ENCODE peak calls at places on chromosome 16, in five cellular contexts. One of them, this sample, is unnamed.

GRCh38 chr16:26598061-26598460 is 468.7 kb upstream of the C16orf82 start:
- DNase-seq in stimulated activated CD4-positive, alpha-beta T cell treated with anti-CD3 and anti-CD28 coated beads, TNF-alpha, amount 100 ng/mL, for 48 hours: peak
- DNase-seq in NCI-H510A: no peak
- DNase-seq in substantia nigra: no peak
- DNase-seq in mucosa of gallbladder: no peak
- DNase-seq in this sample: no peak

GRCh38 chr16:76461836-76462235 is 184.6 kb downstream of the CNTNAP4 start:
- DNase-seq in mucosa of gallbladder: no peak
- DNase-seq in stimulated activated CD4-positive, alpha-beta T cell treated with anti-CD3 and anti-CD28 coated beads, TNF-alpha, amount 100 ng/mL, for 48 hours: no peak
- DNase-seq in NCI-H510A: no peak
- DNase-seq in substantia nigra: no peak
- DNase-seq in this sample: no peak

GRCh38 chr16:54707813-54708212 is 222.9 kb upstream of the IRX5 start:
- DNase-seq in substantia nigra: no peak
- DNase-seq in mucosa of gallbladder: no peak
- DNase-seq in stimulated activated CD4-positive, alpha-beta T cell treated with anti-CD3 and anti-CD28 coated beads, TNF-alpha, amount 100 ng/mL, for 48 hours: no peak
- DNase-seq in NCI-H510A: no peak
- DNase-seq in this sample: no peak

GRCh38 chr16:9526791-9527190 is 435.3 kb downstream of the HAPSTR1 start:
- DNase-seq in mucosa of gallbladder: no peak
- DNase-seq in stimulated activated CD4-positive, alpha-beta T cell treated with anti-CD3 and anti-CD28 coated beads, TNF-alpha, amount 100 ng/mL, for 48 hours: no peak
- DNase-seq in substantia nigra: no peak
- DNase-seq in NCI-H510A: no peak
- DNase-seq in this sample: no peak

GRCh38 chr16:25493136-25493811 is 198.5 kb upstream of the HS3ST4 start:
- DNase-seq in NCI-H510A: no peak
- DNase-seq in substantia nigra: no peak
- DNase-seq in mucosa of gallbladder: no peak
- DNase-seq in stimulated activated CD4-positive, alpha-beta T cell treated with anti-CD3 and anti-CD28 coated beads, TNF-alpha, amount 100 ng/mL, for 48 hours: no peak
- DNase-seq in this sample: no peak

GRCh38 chr16:89320717-89321501 is 103.4 kb downstream of the ZNF778 start:
- DNase-seq in NCI-H510A: peak
- DNase-seq in mucosa of gallbladder: no peak
- DNase-seq in substantia nigra: no peak
- DNase-seq in stimulated activated CD4-positive, alpha-beta T cell treated with anti-CD3 and anti-CD28 coated beads, TNF-alpha, amount 100 ng/mL, for 48 hours: no peak
- DNase-seq in this sample: no peak

GRCh38 chr16:27355610-27356009 is 41.8 kb downstream of the IL4R start:
- DNase-seq in NCI-H510A: no peak
- DNase-seq in substantia nigra: no peak
- DNase-seq in mucosa of gallbladder: peak
- DNase-seq in stimulated activated CD4-positive, alpha-beta T cell treated with anti-CD3 and anti-CD28 coated beads, TNF-alpha, amount 100 ng/mL, for 48 hours: no peak
- DNase-seq in this sample: peak

GRCh38 chr16:71675380-71675779 is 49.1 kb downstream of the PHLPP2 start:
- DNase-seq in mucosa of gallbladder: no peak
- DNase-seq in NCI-H510A: no peak
- DNase-seq in stimulated activated CD4-positive, alpha-beta T cell treated with anti-CD3 and anti-CD28 coated beads, TNF-alpha, amount 100 ng/mL, for 48 hours: no peak
- DNase-seq in substantia nigra: no peak
- DNase-seq in this sample: no peak

GRCh38 chr16:68387301-68387700 is 61.0 kb downstream of the SMPD3 start:
- DNase-seq in mucosa of gallbladder: peak
- DNase-seq in substantia nigra: no peak
- DNase-seq in NCI-H510A: no peak
- DNase-seq in stimulated activated CD4-positive, alpha-beta T cell treated with anti-CD3 and anti-CD28 coated beads, TNF-alpha, amount 100 ng/mL, for 48 hours: no peak
- DNase-seq in this sample: no peak